ENCODE peak calls at places on chromosomes 11 and 22, in nine cellular contexts. A is CD8-positive, alpha-beta T cell; E is brain microvascular endothelial cell; X is endodermal cell; L is tibial nerve; C is PC-3; R is HCT116; B is tibial artery; V is HepG2. W is an unnamed sample.
A peak's percentile ranks its signal among the peaks of the same experiment; 100 is the strongest.

GRCh38 chr11:16776716-16777115 is 38.3 kb downstream of the C11orf58 start:
- DNase-seq in A (no peak), E (no peak), X (no peak), L (no peak), C (no peak), R (no peak), B (no peak), V (no peak), W (no peak)

GRCh38 chr11:1391165-1392010 is 1.7 kb downstream of the BRSK2 start:
- DNase-seq in A (no peak), E (no peak), X (peak; percentile 75), L (no peak), C (no peak), R (no peak), B (no peak), V (no peak), W (peak; percentile 8)

GRCh38 chr11:995058-995751 is 41.3 kb downstream of the MUC6 start:
- DNase-seq in A (no peak), E (no peak), X (no peak), L (no peak), C (no peak), R (no peak), B (no peak), V (no peak), W (no peak)

GRCh38 chr22:21098099-21098671 is 52.4 kb downstream of the LRRC74B start:
- DNase-seq in A (no peak), E (no peak), X (no peak), L (no peak), C (no peak), R (peak; percentile 35), B (no peak), V (no peak), W (no peak)

GRCh38 chr22:29765905-29766631 is 739 bp downstream of the ZMAT5 start:
- DNase-seq in A (no peak), E (no peak), X (no peak), L (no peak), C (no peak), R (no peak), B (no peak), V (peak; percentile 81), W (no peak)

GRCh38 chr22:34243023-34243422 is 322.7 kb upstream of the LARGE1 start:
- DNase-seq in A (no peak), E (no peak), X (no peak), L (no peak), C (no peak), R (no peak), B (no peak), V (no peak), W (no peak)

GRCh38 chr11:115724709-115725108 is 220.5 kb upstream of the CADM1 start:
- DNase-seq in A (no peak), E (no peak), X (no peak), L (no peak), C (no peak), R (no peak), B (no peak), V (no peak), W (no peak)

GRCh38 chr11:69470301-69470700 is 11.2 kb upstream of the LINC01488 start:
- DNase-seq in A (no peak), E (no peak), X (no peak), L (no peak), C (no peak), R (no peak), B (no peak), V (peak; percentile 47), W (no peak)

GRCh38 chr22:36317658-36318271 is 64.8 kb downstream of the APOL1 start:
- DNase-seq in A (no peak), E (no peak), X (no peak), L (no peak), C (no peak), R (no peak), B (no peak), V (no peak), W (no peak)

GRCh38 chr11:12771875-12772274 is 97.7 kb downstream of the TEAD1 start:
- DNase-seq in A (no peak), E (no peak), X (no peak), L (no peak), C (no peak), R (no peak), B (no peak), V (no peak), W (no peak)

GRCh38 chr11:912266-912665 is 1.7 kb upstream of the CHID1 start:
- DNase-seq in A (no peak), E (no peak), X (no peak), L (no peak), C (no peak), R (no peak), B (no peak), V (no peak), W (no peak)

GRCh38 chr11:15127341-15127740 is 12.6 kb downstream of the INSC start:
- DNase-seq in A (no peak), E (peak; percentile 64), X (no peak), L (no peak), C (peak; percentile 25), R (no peak), B (no peak), V (no peak), W (no peak)

GRCh38 chr22:39292002-39292401 is 27.4 kb downstream of the RPL3 start:
- DNase-seq in A (no peak), E (no peak), X (no peak), L (no peak), C (peak; percentile 39), R (no peak), B (no peak), V (no peak), W (no peak)

GRCh38 chr11:128888034-128888985 is 2.8 kb upstream of the KCNJ5 start:
- DNase-seq in A (no peak), E (no peak), X (peak; percentile 85), L (no peak), C (no peak), R (no peak), B (no peak), V (no peak), W (no peak)

GRCh38 chr11:88103337-88104206 is 71.7 kb downstream of the RAB38 start:
- DNase-seq in A (no peak), E (peak; percentile 69), X (peak; percentile 92), L (no peak), C (peak; percentile 79), R (peak; percentile 85), B (no peak), V (peak; percentile 52), W (peak; percentile 28)

GRCh38 chr22:29762263-29762662 is 4.5 kb downstream of the ZMAT5 start:
- DNase-seq in A (no peak), E (no peak), X (peak; percentile 66), L (no peak), C (peak; percentile 90), R (peak; percentile 83), B (no peak), V (no peak), W (no peak)

GRCh38 chr11:14905104-14906033 is 13.3 kb upstream of the CYP2R1 start:
- DNase-seq in A (peak; percentile 83), E (no peak), X (peak; percentile 95), L (peak; percentile 24), C (no peak), R (no peak), B (peak; percentile 25), V (no peak), W (peak; percentile 78)

DNA sequence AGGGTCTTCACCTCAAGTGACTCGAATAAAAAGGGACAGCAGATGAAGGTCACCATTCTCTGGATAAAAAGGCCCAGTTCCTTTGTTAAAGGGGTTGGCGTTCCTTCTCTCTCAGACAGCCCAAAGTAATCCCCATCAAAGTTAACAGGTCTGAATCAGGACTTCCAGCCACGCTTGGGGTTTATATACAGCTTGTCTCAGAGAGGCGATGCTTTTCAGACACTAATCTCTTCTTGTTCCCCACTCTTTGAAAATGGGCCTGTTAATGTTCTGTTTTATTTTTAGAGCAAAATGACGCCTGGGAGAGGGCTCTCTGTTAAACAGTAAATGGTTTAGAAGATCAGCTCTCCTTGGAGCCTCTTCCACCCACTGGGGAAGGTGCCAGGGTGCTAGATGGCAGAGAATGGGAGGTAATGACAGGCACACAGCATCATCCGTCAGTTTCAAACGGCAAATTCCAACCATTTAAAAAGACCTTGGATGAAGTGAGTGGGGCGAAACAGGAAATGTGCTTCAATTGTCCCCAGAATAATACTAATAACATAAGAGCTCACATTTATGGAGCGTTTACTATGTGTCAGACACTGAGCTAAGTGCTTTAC is 235.9 kb upstream of the NARS2 start:
- DNase-seq in A (no peak), E (no peak), X (no peak), L (no peak), C (no peak), R (no peak), B (no peak), V (no peak), W (no peak)
- H3K27ac ChIP-seq in A (no peak overlapping the region), E (no peak overlapping the region), X (peak overlapping the region; percentile 74), L (no peak overlapping the region), C (peak overlapping the region; percentile 6), R (no peak overlapping the region), B (no peak overlapping the region), V (no peak overlapping the region), W (no peak overlapping the region)

GRCh38 chr11:84720706-84721402 is 906.3 kb downstream of the DLG2 start:
- DNase-seq in A (no peak), E (no peak), X (peak; percentile 85), L (no peak), C (no peak), R (no peak), B (peak; percentile 36), V (no peak), W (no peak)

GRCh38 chr11:84714316-84714780 is 912.8 kb downstream of the DLG2 start:
- DNase-seq in A (no peak), E (peak; percentile 67), X (peak; percentile 93), L (no peak), C (peak; percentile 83), R (peak; percentile 12), B (no peak), V (peak; percentile 58), W (no peak)

GRCh38 chr11:84721561-84721961 is 905.6 kb downstream of the DLG2 start:
- DNase-seq in A (no peak), E (no peak), X (peak; percentile 34), L (no peak), C (no peak), R (no peak), B (no peak), V (no peak), W (no peak)

GRCh38 chr11:84722583-84723108 is 904.5 kb downstream of the DLG2 start:
- DNase-seq in A (no peak), E (no peak), X (peak; percentile 74), L (no peak), C (peak; percentile 8), R (no peak), B (no peak), V (no peak), W (no peak)

GRCh38 chr11:84719935-84720577 is 907.1 kb downstream of the DLG2 start:
- DNase-seq in A (no peak), E (no peak), X (peak; percentile 84), L (no peak), C (no peak), R (no peak), B (no peak), V (no peak), W (no peak)
- H3K27ac ChIP-seq in A (no peak overlapping the region), E (no peak overlapping the region), X (no peak overlapping the region), L (peak overlapping the region; percentile 40), C (no peak overlapping the region), R (no peak overlapping the region), B (peak overlapping the region; percentile 69), V (no peak overlapping the region), W (no peak overlapping the region)

GRCh38 chr11:85762226-85762625 is 48.7 kb downstream of the SYTL2 start:
- DNase-seq in A (no peak), E (no peak), X (no peak), L (no peak), C (peak; percentile 35), R (no peak), B (no peak), V (no peak), W (no peak)
- H3K27ac ChIP-seq in A (no peak overlapping the region), E (no peak overlapping the region), X (no peak overlapping the region), L (no peak overlapping the region), C (peak overlapping the region; percentile 16), R (no peak overlapping the region), B (peak overlapping the region; percentile 49), V (no peak overlapping the region), W (no peak overlapping the region)

GRCh38 chr11:61062181-61062955 is 39.9 kb upstream of the CD5 start:
- DNase-seq in A (peak; percentile 39), E (no peak), X (peak; percentile 15), L (no peak), C (no peak), R (no peak), B (no peak), V (no peak), W (no peak)
- H3K27ac ChIP-seq in A (no peak overlapping the region), E (no peak overlapping the region), X (no peak overlapping the region), L (no peak overlapping the region), C (no peak overlapping the region), R (no peak overlapping the region), B (no peak overlapping the region), V (no peak overlapping the region), W (no peak overlapping the region)

W was measured in CD8-positive, alpha-beta memory T cell.